ENCODE peak calls at places on chromosomes 13 and 19, in four cellular contexts. R, D, I and M are unnamed samples.

GRCh38 chr19:6103217-6103644 is 7.1 kb downstream of the RFX2 start:
- DNase-seq in R (no peak), D (peak), I (no peak), M (peak)

GRCh38 chr13:113115363-113116205 is 7.0 kb upstream of the F10 start:
- DNase-seq in I (no peak), R (no peak), D (no peak), M (no peak)

GRCh38 chr13:99151516-99151915 is 49.1 kb upstream of the UBAC2 start:
- DNase-seq in R (no peak), I (peak), D (no peak), M (peak)

GRCh38 chr19:51821921-51822716 is 27.2 kb downstream of the FPR3 start:
- DNase-seq in D (no peak), I (no peak), R (no peak), M (no peak)

GRCh38 chr19:56141416-56141992 is 417 bp downstream of the ZNF444 start:
- DNase-seq in I (no peak), D (no peak), R (no peak), M (no peak)

GRCh38 chr13:104584481-104584880 is 1518.3 kb upstream of the SLC10A2 start:
- DNase-seq in D (no peak), I (no peak), R (no peak), M (no peak)

GRCh38 chr19:4523306-4524110 is 5.2 kb upstream of the PLIN4 start:
- DNase-seq in D (no peak), R (peak), I (no peak), M (no peak)

GRCh38 chr13:20721454-20722357 is 18.2 kb downstream of the IL17D start:
- DNase-seq in D (peak), R (no peak), I (peak), M (peak)

GRCh38 chr19:31289381-31289880 is 59.8 kb downstream of the TSHZ3 start:
- DNase-seq in D (no peak), R (peak), I (no peak), M (no peak)

GRCh38 chr19:10106100-10106936 is at the start of gene PPAN:
- DNase-seq in I (peak), R (peak), D (peak), M (peak)

GRCh38 chr19:43782311-43782660 is 1.5 kb upstream of the KCNN4 start:
- DNase-seq in I (no peak), R (no peak), D (no peak), M (no peak)

GRCh38 chr13:41356788-41357187 is 45.7 kb downstream of the NAA16 start:
- DNase-seq in R (no peak), D (no peak), I (no peak), M (no peak)

GRCh38 chr13:113883921-113884804 is 20.3 kb upstream of the GAS6 start:
- DNase-seq in D (no peak), R (no peak), I (no peak), M (no peak)

GRCh38 chr19:9498183-9498902 is at the start of gene ZNF560:
- DNase-seq in D (no peak), R (no peak), I (no peak), M (no peak)

GRCh38 chr19:35743640-35744306 is 1.4 kb downstream of the U2AF1L4 start:
- DNase-seq in R (no peak), D (no peak), I (no peak), M (no peak)

GRCh38 chr19:15252398-15253018 is 20.3 kb upstream of the EPHX3 start:
- DNase-seq in R (no peak), I (no peak), D (no peak), M (no peak)

GRCh38 chr19:3285647-3286176 is 61.3 kb downstream of the CELF5 start:
- DNase-seq in R (peak), D (no peak), I (no peak), M (no peak)

GRCh38 chr19:40807147-40808020 is 8.4 kb downstream of the EGLN2 start:
- DNase-seq in I (no peak), D (no peak), R (no peak), M (no peak)

GRCh38 chr13:46369506-46370268 is 17.4 kb downstream of the RUBCNL start:
- DNase-seq in R (no peak), I (peak), D (peak), M (no peak)

GRCh38 chr19:30237146-30237545 is 135.0 kb upstream of the ZNF536 start:
- DNase-seq in I (no peak), R (no peak), D (no peak), M (no peak)

GRCh38 chr19:3375221-3376088 is 9.1 kb downstream of the NFIC start:
- DNase-seq in D (no peak), R (no peak), I (no peak), M (no peak)

GRCh38 chr19:10661946-10662345 is 7.8 kb downstream of the ILF3 start:
- DNase-seq in I (no peak), R (no peak), D (no peak), M (no peak)

GRCh38 chr19:49890349-49891311 is 6.1 kb downstream of the IL4I1 start:
- DNase-seq in R (peak), D (no peak), I (no peak), M (peak)

GRCh38 chr13:80131204-80131603 is 209.7 kb downstream of the SPRY2 start:
- DNase-seq in I (no peak), R (peak), D (no peak), M (no peak)

GRCh38 chr13:26335158-26335557 is 81.2 kb downstream of the CDK8 start:
- DNase-seq in I (no peak), D (no peak), R (no peak), M (no peak)

GRCh38 chr13:113935523-113935922 is 38.4 kb downstream of the C13orf46 start:
- DNase-seq in D (no peak), I (no peak), R (peak), M (no peak)

GRCh38 chr13:29704648-29705047 is 109.2 kb upstream of the SLC7A1 start:
- DNase-seq in I (no peak), D (no peak), R (no peak), M (no peak)

GRCh38 chr13:77150651-77151050 is 123.7 kb upstream of the FBXL3 start:
- DNase-seq in R (no peak), D (no peak), I (no peak), M (no peak)

GRCh38 chr19:35404879-35405622 is 34.2 kb downstream of the GPR42 start:
- DNase-seq in R (no peak), I (no peak), D (peak), M (peak)

GRCh38 chr13:76884167-76884566 is 2.0 kb downstream of the KCTD12 start:
- DNase-seq in R (no peak), I (no peak), D (no peak), M (no peak)

GRCh38 chr13:112583592-112584277 is 4.2 kb downstream of the TUBGCP3 start:
- DNase-seq in D (no peak), R (no peak), I (no peak), M (no peak)

GRCh38 chr13:112699318-112699918 is 9.6 kb downstream of the ATP11A start:
- DNase-seq in I (no peak), R (peak), D (no peak), M (no peak)

GRCh38 chr19:55641376-55642152 is 762 bp downstream of the ZNF580 start:
- DNase-seq in R (no peak), I (no peak), D (no peak), M (no peak)

GRCh38 chr13:30119476-30119875 is 187.9 kb downstream of the KATNAL1 start:
- DNase-seq in R (no peak), D (no peak), I (peak), M (peak)

DNA sequence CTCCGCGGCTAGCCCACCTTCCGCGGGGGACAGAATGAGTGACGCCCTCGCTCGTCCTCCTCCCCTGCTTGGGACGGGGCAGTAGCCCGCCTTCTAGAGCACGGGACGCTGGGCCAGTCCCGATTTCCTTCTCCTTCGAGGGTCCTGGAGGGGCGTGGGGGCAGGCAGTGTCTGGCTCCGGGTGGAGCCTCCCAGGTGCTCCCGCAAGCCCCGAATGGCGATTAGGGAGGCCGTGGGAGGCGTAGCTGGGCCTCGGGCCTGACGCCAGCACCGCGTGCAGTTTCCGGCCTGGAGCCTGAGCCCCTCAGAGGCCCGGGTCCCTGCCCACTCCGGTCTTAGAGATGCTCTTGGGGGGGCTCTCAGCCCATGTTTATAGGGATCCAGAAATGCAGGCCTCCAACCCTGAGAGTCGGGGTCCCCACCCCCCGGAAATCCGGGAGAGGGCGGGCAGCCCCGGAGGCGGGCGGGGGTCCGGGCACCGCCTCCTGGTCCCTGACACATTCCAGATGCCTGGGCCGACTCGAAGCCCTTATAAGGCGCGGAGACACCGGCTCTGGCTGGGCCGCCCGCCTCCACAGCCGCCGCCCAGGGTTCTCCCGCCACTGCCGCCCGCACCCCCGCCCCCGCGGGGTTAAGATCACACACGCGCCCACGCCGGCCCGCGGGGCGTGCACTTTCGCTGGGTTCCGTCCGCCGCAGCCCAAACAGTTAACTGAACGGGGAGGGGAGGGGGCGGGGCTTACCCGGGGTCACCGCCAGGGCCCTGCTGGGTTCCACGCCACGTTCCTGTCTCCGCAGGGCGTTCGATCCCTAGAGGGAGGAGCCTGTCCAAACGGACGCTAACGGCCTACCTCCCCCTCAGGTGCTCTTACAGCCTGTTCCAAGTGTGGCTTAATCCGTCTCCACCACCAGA is 1.5 kb downstream of the MYADM start:
- DNase-seq in I (no peak), D (peak), R (peak), M (peak)
- TF ChIP-seq CTCF in I (peak), D (peak), R (no peak), M (peak)

GRCh38 chr19:7679017-7679720 is 1.5 kb upstream of the TRAPPC5 start:
- DNase-seq in I (no peak), D (no peak), R (no peak), M (no peak)
- TF ChIP-seq CTCF in I (no peak), D (no peak), R (peak), M (no peak)

GRCh38 chr13:49539746-49540145 is 44.0 kb downstream of the PHF11 start:
- DNase-seq in I (no peak), D (no peak), R (no peak), M (no peak)
- TF ChIP-seq CTCF in I (no peak), D (no peak), R (no peak), M (no peak)

GRCh38 chr19:13226983-13227382 is 76.8 kb downstream of the IER2 start:
- DNase-seq in I (no peak), D (no peak), R (no peak), M (no peak)

GRCh38 chr19:13231663-13232062 is 81.5 kb downstream of the IER2 start:
- DNase-seq in I (no peak), R (no peak), D (no peak), M (no peak)

GRCh38 chr19:13229246-13229645 is 79.0 kb downstream of the IER2 start:
- DNase-seq in I (no peak), D (no peak), R (no peak), M (no peak)

GRCh38 chr19:13225973-13226865 is 76.0 kb downstream of the IER2 start:
- DNase-seq in I (no peak), D (no peak), R (no peak), M (no peak)

DNA sequence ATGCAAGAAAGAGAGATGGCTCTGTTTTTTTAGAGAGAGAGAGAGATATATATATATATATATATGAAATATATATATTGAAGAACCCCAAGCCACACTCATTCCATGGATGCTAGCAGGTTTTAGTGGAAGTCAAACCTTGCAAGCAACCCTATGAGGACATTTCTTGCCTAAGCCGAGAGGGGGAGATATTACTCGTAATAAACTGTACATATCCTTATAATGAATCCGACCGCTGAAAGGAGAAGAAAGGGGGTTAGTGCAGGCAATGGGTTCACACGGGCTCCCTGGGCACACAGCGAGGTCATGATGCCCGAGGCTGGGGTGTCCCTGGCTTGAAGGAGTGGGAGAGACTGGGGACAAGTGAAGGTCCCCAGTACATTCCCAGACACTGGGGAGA is 78.3 kb downstream of the IER2 start:
- DNase-seq in R (no peak), D (no peak), I (no peak), M (no peak)
- TF ChIP-seq CTCF in R (no peak), D (no peak), I (no peak), M (peak)

DNA sequence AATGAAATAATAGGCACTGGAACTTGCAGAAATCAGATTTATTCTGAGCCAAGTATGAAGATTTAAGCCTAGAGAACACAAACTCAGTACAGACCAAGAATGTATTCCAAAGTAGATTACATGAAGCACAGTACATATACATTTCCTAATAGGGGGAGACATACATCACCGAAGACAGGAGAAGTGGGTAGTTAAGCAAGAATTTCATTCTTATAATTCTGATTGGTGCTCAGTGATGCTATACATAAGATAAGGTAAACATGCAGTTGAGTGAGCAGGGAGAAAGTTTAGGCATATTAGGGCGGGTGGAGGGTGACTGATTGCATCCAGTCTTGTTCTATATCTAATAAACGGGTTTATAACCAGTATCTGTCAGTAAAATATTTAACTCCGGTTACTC is 2218.7 kb downstream of the PCDH9 start:
- DNase-seq in I (no peak), D (no peak), R (no peak), M (no peak)
- TF ChIP-seq CTCF in I (no peak), D (no peak), R (no peak), M (no peak)